ENCODE peak calls at places on chromosome 6, in nine cellular contexts. C is psoas muscle; W is CD8-positive, alpha-beta T cell; B is upper lobe of right lung; X is HCT116; O is left lung; E is ovary; T is spleen; N is transverse colon. D is an unnamed sample.
A peak's percentile ranks its signal among the peaks of the same experiment; 100 is the strongest.

GRCh38 chr6:112189494-112189893 is 64.9 kb downstream of the LAMA4 start:
- DNase-seq in C (peak; percentile 29), W (no peak), B (no peak), X (no peak), O (no peak), E (no peak), T (no peak), N (no peak), D (no peak)

GRCh38 chr6:43772571-43773049 is 2.6 kb downstream of the VEGFA start:
- DNase-seq in C (no peak), W (no peak), B (no peak), X (no peak), O (no peak), E (peak; percentile 47), T (peak; percentile 74), N (peak; percentile 43), D (peak; percentile 79)

GRCh38 chr6:4603291-4603690 is 172.9 kb upstream of the CDYL start:
- DNase-seq in C (peak; percentile 63), W (no peak), B (peak; percentile 74), X (peak; percentile 16), O (no peak), E (no peak), T (no peak), N (peak; percentile 17), D (peak; percentile 97)

GRCh38 chr6:5471637-5472430 is 210.5 kb downstream of the FARS2 start:
- DNase-seq in C (no peak), W (no peak), B (no peak), X (no peak), O (no peak), E (no peak), T (no peak), N (no peak), D (no peak)

GRCh38 chr6:169779092-169779815 is 27.8 kb downstream of the ERMARD start:
- DNase-seq in C (no peak), W (no peak), B (no peak), X (no peak), O (no peak), E (no peak), T (no peak), N (no peak), D (no peak)

GRCh38 chr6:21053612-21054011 is 519.4 kb downstream of the CDKAL1 start:
- DNase-seq in C (no peak), W (no peak), B (no peak), X (no peak), O (no peak), E (no peak), T (no peak), N (no peak), D (no peak)

GRCh38 chr6:80991316-80991715 is 761.2 kb downstream of the TENT5A start:
- DNase-seq in C (no peak), W (no peak), B (no peak), X (no peak), O (no peak), E (no peak), T (no peak), N (no peak), D (no peak)

GRCh38 chr6:134432036-134432435 is 114.1 kb upstream of the SGK1 start:
- DNase-seq in C (no peak), W (no peak), B (no peak), X (no peak), O (no peak), E (no peak), T (no peak), N (no peak), D (no peak)

GRCh38 chr6:155461636-155462035 is 6.0 kb upstream of the NOX3 start:
- DNase-seq in C (no peak), W (no peak), B (no peak), X (no peak), O (no peak), E (peak; percentile 37), T (no peak), N (no peak), D (peak; percentile 32)

GRCh38 chr6:43088654-43089056 is 12.5 kb downstream of the PTK7 start:
- DNase-seq in C (no peak), W (no peak), B (no peak), X (no peak), O (no peak), E (no peak), T (peak; percentile 4), N (no peak), D (no peak)

GRCh38 chr6:26383624-26384417 is 913 bp downstream of the BTN2A2 start:
- DNase-seq in C (no peak), W (no peak), B (no peak), X (no peak), O (no peak), E (no peak), T (no peak), N (peak; percentile 50), D (peak; percentile 9)

GRCh38 chr6:33191383-33192104 is 723 bp downstream of the COL11A2 start:
- DNase-seq in C (no peak), W (no peak), B (no peak), X (no peak), O (peak; percentile 65), E (no peak), T (no peak), N (no peak), D (no peak)

GRCh38 chr6:35600659-35601125 is 88.0 kb upstream of the TULP1 start:
- DNase-seq in C (no peak), W (no peak), B (no peak), X (no peak), O (no peak), E (no peak), T (no peak), N (no peak), D (no peak)

GRCh38 chr6:7904654-7905319 is 5.8 kb downstream of the TXNDC5 start:
- DNase-seq in C (no peak), W (no peak), B (no peak), X (no peak), O (no peak), E (no peak), T (no peak), N (no peak), D (no peak)

GRCh38 chr6:7907159-7907558 is 3.4 kb downstream of the TXNDC5 start:
- DNase-seq in C (no peak), W (no peak), B (no peak), X (no peak), O (no peak), E (no peak), T (no peak), N (no peak), D (no peak)

GRCh38 chr6:7909323-7910276 is 988 bp downstream of the TXNDC5 start:
- DNase-seq in C (peak; percentile 53), W (no peak), B (peak; percentile 86), X (no peak), O (peak; percentile 92), E (peak; percentile 65), T (peak; percentile 89), N (peak; percentile 65), D (peak; percentile 59)

GRCh38 chr6:7905416-7905815 is 5.2 kb downstream of the TXNDC5 start:
- DNase-seq in C (no peak), W (no peak), B (no peak), X (no peak), O (no peak), E (no peak), T (no peak), N (no peak), D (peak; percentile 55)

DNA sequence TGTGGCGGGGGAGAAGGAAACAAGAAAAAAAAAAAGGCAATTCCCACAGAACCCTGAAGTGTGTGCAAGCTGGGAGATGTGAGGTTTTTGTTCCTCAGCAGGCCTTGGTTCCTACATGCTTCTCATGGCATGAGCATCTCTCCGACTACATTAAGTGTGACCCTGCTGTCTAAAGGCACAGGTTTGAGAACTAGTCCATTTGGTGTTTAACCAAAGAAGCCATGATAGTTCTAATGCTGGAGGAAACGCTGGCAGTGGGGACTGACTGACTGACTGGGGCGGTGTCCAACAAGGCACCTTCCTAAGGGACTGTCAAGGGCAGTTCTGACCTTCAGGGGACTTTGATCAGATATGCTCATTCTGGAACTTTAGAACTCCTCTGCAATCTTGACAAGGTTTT is 3.8 kb downstream of the TXNDC5 start:
- DNase-seq in C (no peak), W (no peak), B (no peak), X (no peak), O (no peak), E (no peak), T (no peak), N (no peak), D (no peak)
- H3K4me1 ChIP-seq in C (peaks cover 30% of the 10 kb centered on the region), W (peaks cover 15% of the 10 kb centered on the region), B (peaks cover 30% of the 10 kb centered on the region), X (peaks cover 23% of the 10 kb centered on the region), O (peaks cover 40% of the 10 kb centered on the region), E (peaks cover 8% of the 10 kb centered on the region), T (peaks cover 11% of the 10 kb centered on the region), N (peaks cover 10% of the 10 kb centered on the region), D (no peaks in the 10 kb centered on the region)

DNA sequence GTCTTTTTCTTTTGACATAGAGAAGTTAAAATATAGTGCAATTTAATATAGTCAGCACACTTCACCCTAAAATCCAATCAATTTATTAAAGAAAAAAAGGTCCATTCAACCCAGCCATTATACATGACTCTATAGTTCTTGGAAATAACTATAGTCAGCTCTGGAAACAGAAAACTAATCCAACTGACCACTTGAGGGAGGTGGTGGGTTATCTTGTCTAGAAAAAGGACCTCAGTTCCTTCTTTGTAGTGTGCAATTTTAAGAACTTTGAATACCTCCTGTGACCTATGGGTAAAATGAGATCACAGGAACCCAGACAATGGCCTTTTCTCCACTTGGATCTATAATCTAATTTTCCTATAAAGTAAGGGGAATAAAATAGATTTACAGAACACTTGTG is 163.6 kb upstream of the CENPW start:
- DNase-seq in C (no peak), W (no peak), B (no peak), X (no peak), O (no peak), E (no peak), T (no peak), N (no peak), D (peak; percentile 50)
- TF ChIP-seq CTCF in C (peak; percentile 10), W (no peak), B (no peak), X (peak; percentile 23), O (no peak), E (no peak), T (no peak), N (no peak), D (peak; percentile 42)

DNA sequence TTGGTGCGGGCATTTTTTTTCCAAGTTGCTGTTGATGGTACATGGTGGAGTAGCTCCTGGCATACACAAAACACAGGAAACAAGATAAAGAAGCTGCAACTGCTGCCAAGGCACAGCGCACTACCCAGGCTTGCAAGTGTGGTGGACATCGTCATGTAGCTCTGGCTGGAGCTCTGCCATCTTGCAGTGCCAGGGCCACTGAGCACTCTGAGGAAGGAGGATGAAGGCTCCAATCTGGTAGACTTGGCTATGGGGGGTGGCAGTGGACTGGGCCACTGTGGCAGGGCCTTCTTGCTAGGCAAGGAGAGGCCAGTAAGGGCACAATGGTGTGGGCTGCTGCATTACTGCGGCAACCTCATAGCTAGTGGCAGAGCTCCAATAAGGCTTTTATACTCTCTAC is 263.5 kb downstream of the CENPW start:
- DNase-seq in C (no peak), W (no peak), B (no peak), X (no peak), O (peak; percentile 15), E (no peak), T (no peak), N (no peak), D (no peak)
- H3K27ac ChIP-seq in C (no peak overlapping the region), W (no peak overlapping the region), B (no peak overlapping the region), X (no peak overlapping the region), O (no peak overlapping the region), E (no peak overlapping the region), T (no peak overlapping the region), N (no peak overlapping the region), D (no peak overlapping the region)

DNA sequence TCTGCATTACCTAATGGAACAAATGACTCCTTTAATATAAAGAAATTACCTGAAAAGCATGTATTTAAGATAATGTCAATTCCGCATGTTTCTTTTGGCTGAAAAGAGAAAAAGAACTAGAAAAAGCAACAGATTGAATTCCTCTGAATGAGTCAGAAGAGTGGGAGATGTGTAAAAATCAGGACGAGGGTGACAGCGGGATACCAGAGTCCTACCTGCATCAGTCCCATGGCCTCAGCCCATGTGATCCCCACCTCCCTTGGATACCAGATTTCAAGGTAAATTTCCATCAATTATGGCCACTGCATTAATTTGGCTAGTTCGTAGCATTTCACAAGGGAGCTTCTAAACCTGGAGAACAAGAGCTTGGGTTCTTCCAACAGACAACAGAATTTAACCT is 10.0 kb upstream of the MOXD1 start:
- DNase-seq in C (no peak), W (no peak), B (no peak), X (no peak), O (no peak), E (no peak), T (no peak), N (no peak), D (no peak)
- H3K4me1 ChIP-seq in C (no peaks in the 10 kb centered on the region), W (no peaks in the 10 kb centered on the region), B (no peaks in the 10 kb centered on the region), X (no peaks in the 10 kb centered on the region), O (no peaks in the 10 kb centered on the region), E (no peaks in the 10 kb centered on the region), T (no peaks in the 10 kb centered on the region), N (no peaks in the 10 kb centered on the region), D (no peaks in the 10 kb centered on the region)